ENCODE peak calls at places on chromosomes 4 and X, in seven cellular contexts. F is head of caudate nucleus, U is OCI-LY7, W is lung microvascular endothelial cell, O is mucosa of gallbladder, X is NCI-H1436, N is WTC11. E is an unnamed sample.

GRCh38 chr4:87038837-87039715 is 104.3 kb downstream of the AFF1 start:
- DNase-seq in O (peak; percentile 57), X (peak; percentile 6), U (no peak), N (peak; percentile 52), F (peak; percentile 65), W (peak; percentile 67), E (peak; percentile 65)

GRCh38 chr4:74932832-74933561 is at the start of gene PARM1:
- DNase-seq in W (peak; percentile 72), U (no peak), F (peak; percentile 90), N (peak; percentile 97), X (peak; percentile 55), O (peak; percentile 93), E (peak; percentile 58)

GRCh38 chr4:167717495-167717894 is 374.8 kb upstream of the ANXA10 start:
- DNase-seq in O (no peak), W (no peak), U (no peak), X (no peak), N (no peak), F (no peak), E (no peak)

GRCh38 chrX:111270339-111270738 is at the start of gene CAPN6:
- DNase-seq in U (no peak), F (no peak), O (peak; percentile 15), X (no peak), N (peak; percentile 37), W (no peak), E (no peak)

GRCh38 chr4:19592391-19592790 is 659.3 kb upstream of the SLIT2 start:
- DNase-seq in W (no peak), F (no peak), X (no peak), O (no peak), N (no peak), U (no peak), E (no peak)

GRCh38 chr4:103150677-103151076 is 47.5 kb downstream of the CENPE start:
- DNase-seq in X (no peak), N (no peak), F (no peak), U (no peak), O (no peak), W (no peak), E (peak; percentile 79)

GRCh38 chrX:120450163-120450562 is 18.9 kb downstream of the LAMP2 start:
- DNase-seq in X (peak; percentile 8), U (peak; percentile 20), W (no peak), F (no peak), N (no peak), O (no peak), E (no peak)

GRCh38 chr4:7330811-7331681 is 103.7 kb downstream of the PSAPL1 start:
- DNase-seq in U (no peak), N (no peak), O (no peak), W (no peak), F (no peak), X (no peak), E (no peak)

GRCh38 chr4:86593726-86594558 is at the start of gene PTPN13:
- DNase-seq in O (peak; percentile 98), U (no peak), W (peak; percentile 59), X (peak; percentile 98), N (peak; percentile 100), F (peak; percentile 100), E (peak; percentile 95)

GRCh38 chr4:168475745-168476144 is 4.5 kb downstream of the DDX60L start:
- DNase-seq in X (peak; percentile 22), W (peak; percentile 30), U (no peak), O (no peak), F (no peak), N (peak; percentile 36), E (no peak)

GRCh38 chr4:25585901-25586523 is 69.6 kb upstream of the SLC34A2 start:
- DNase-seq in U (no peak), X (no peak), F (no peak), W (no peak), O (no peak), N (no peak), E (no peak)

GRCh38 chr4:146647615-146648383 is 9.1 kb downstream of the POU4F2 start:
- DNase-seq in U (no peak), O (no peak), W (no peak), F (no peak), X (no peak), N (peak; percentile 52), E (no peak)

GRCh38 chr4:118888666-118889312 is at the start of gene SYNPO2:
- DNase-seq in N (peak; percentile 86), F (peak; percentile 33), W (peak; percentile 17), O (peak; percentile 81), X (peak; percentile 4), U (peak; percentile 3), E (peak; percentile 36)

GRCh38 chrX:80237072-80237471 is 183.2 kb upstream of the TENT5D start:
- DNase-seq in O (no peak), X (no peak), F (no peak), U (no peak), W (no peak), N (peak; percentile 10), E (no peak)

E was measured in PC-9.